ENCODE peak calls at places on chromosome 9, in four cellular contexts. A is WTC11, K is K562, H is HepG2. D is an unnamed sample.
A peak's percentile ranks its signal among the peaks of the same experiment; 100 is the strongest.

GRCh38 chr9:123318192-123318591 is 37.8 kb upstream of the CRB2 start:
- DNase-seq in A (no peak), K (no peak), H (no peak), D (peak; percentile 79)

GRCh38 chr9:83125671-83126070 is 62.7 kb upstream of the RASEF start:
- DNase-seq in A (no peak), K (no peak), H (no peak), D (no peak)

GRCh38 chr9:96048116-96048953 is 172.8 kb downstream of the ERCC6L2 start:
- DNase-seq in A (no peak), K (no peak), H (peak; percentile 51), D (no peak)

GRCh38 chr9:118596374-118597015 is 772.7 kb downstream of the BRINP1 start:
- DNase-seq in A (no peak), K (no peak), H (no peak), D (no peak)

GRCh38 chr9:89448381-89448780 is 49.5 kb downstream of the SEMA4D start:
- DNase-seq in A (no peak), K (no peak), H (no peak), D (no peak)

GRCh38 chr9:136056546-136057235 is 38.4 kb downstream of the NACC2 start:
- DNase-seq in A (peak; percentile 16), K (no peak), H (no peak), D (no peak)

GRCh38 chr9:133443982-133444381 is 15.8 kb upstream of the CACFD1 start:
- DNase-seq in A (no peak), K (no peak), H (no peak), D (no peak)

GRCh38 chr9:137828527-137829259 is 48.9 kb upstream of the CACNA1B start:
- DNase-seq in A (peak; percentile 77), K (peak; percentile 33), H (no peak), D (no peak)

GRCh38 chr9:83027153-83027867 is 35.6 kb downstream of the RASEF start:
- DNase-seq in A (no peak), K (no peak), H (peak; percentile 7), D (no peak)

GRCh38 chr9:76219555-76220151 is 174.6 kb downstream of the RFK start:
- DNase-seq in A (no peak), K (no peak), H (no peak), D (no peak)

GRCh38 chr9:14051459-14051858 is 262.5 kb downstream of the NFIB start:
- DNase-seq in A (no peak), K (no peak), H (no peak), D (no peak)

GRCh38 chr9:13383216-13383615 is 103.7 kb upstream of the MPDZ start:
- DNase-seq in A (no peak), K (no peak), H (no peak), D (no peak)

GRCh38 chr9:97386733-97387503 is 25.0 kb upstream of the TDRD7 start:
- DNase-seq in A (peak; percentile 92), K (peak; percentile 86), H (peak; percentile 75), D (no peak)

GRCh38 chr9:113461943-113462342 is 1.6 kb upstream of the RGS3 start:
- DNase-seq in A (no peak), K (no peak), H (no peak), D (no peak)

GRCh38 chr9:113464286-113464660 is 746 bp downstream of the RGS3 start:
- DNase-seq in A (no peak), K (no peak), H (no peak), D (no peak)

GRCh38 chr9:113463418-113464285 is at the start of gene RGS3:
- DNase-seq in A (peak; percentile 86), K (no peak), H (peak; percentile 66), D (no peak)

GRCh38 chr9:113462781-113463286 is 693 bp upstream of the RGS3 start:
- DNase-seq in A (no peak), K (no peak), H (no peak), D (no peak)

DNA sequence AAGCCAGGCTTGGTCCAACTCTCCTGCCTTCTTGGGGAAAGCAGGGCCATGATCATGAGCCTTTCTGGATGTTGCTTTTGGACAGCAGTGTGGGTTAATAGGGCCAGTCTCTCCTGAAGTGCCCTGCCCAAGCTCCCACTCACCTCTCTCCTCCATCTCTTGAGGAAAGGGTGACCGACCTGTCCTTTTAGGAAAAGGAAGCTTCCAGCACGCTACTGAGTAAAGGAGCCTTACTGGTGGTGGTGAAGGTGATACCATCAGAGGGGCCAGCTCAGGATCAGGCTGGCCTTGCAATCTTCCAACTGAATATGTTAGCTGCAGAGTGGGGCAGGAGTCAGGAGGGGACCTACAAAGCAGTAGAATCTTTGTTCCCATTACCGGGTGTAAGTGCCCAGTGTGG is 2.2 kb upstream of the RGS3 start:
- DNase-seq in A (no peak), K (no peak), H (no peak), D (no peak)
- TF ChIP-seq TCF7 in A (no peak), K (no peak), H (no peak), D (no peak)

DNA sequence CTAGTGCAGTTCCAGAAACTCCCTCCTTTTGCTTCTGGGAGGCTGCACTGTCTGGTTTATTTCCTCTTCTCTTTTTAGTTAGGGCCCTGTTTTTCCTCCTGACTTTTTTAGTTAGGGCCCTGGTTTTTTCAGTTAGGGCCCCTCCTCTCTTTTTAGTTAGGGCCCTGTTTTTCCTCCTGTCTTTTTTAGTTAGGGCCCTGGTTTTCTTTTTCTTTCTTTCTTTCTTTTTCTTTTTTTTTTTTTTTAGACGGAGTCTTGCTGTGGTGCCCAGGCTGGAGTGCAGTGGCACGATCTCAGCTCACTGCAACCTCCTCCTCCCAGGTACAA is 15.1 kb downstream of the GSN start:
- DNase-seq in A (no peak), K (no peak), H (no peak), D (no peak)
- TF ChIP-seq TCF7 in A (no peak), K (no peak), H (no peak), D (no peak)

DNA sequence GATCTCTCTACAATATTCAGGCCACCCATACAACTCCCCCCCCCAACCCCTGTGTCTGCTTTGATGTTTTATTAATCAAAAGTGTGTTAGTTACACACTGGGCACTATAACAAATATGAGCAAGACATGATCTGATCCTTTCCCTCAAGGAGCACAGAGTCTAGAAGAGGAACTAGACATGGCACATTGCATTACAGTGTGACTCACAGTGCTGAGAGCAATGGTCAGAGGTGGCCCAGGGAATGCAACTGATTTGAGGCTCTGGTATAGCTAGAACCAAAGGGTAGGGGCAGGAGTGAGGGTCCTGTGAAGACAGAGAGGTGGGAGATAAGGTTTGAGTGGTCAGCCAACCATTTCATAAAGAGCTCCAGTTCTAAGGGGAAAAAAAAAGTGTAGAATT is 539.2 kb downstream of the ACTL7B start:
- DNase-seq in A (no peak), K (no peak), H (no peak), D (no peak)
- TF ChIP-seq TCF7 in A (no peak), K (no peak), H (no peak), D (no peak)

GRCh38 chr9:70510157-70510770 is 95.8 kb upstream of the KLF9 start:
- DNase-seq in A (peak; percentile 65), K (peak; percentile 36), H (peak; percentile 12), D (no peak)
- TF ChIP-seq TCF7 in A (no peak), K (no peak), H (no peak), D (no peak)

GRCh38 chr9:80012557-80013330 is 441.0 kb downstream of the TLE4 start:
- DNase-seq in A (no peak), K (no peak), H (no peak), D (no peak)
- TF ChIP-seq TCF7 in A (no peak), K (no peak), H (no peak), D (no peak)

GRCh38 chr9:36893911-36894310 is 140.2 kb downstream of the PAX5 start:
- DNase-seq in A (no peak), K (no peak), H (no peak), D (no peak)

GRCh38 chr9:36893148-36893547 is 140.9 kb downstream of the PAX5 start:
- DNase-seq in A (no peak), K (no peak), H (no peak), D (no peak)

GRCh38 chr9:36895744-36896260 is 138.3 kb downstream of the PAX5 start:
- DNase-seq in A (no peak), K (no peak), H (no peak), D (no peak)

GRCh38 chr9:36896296-36896695 is 137.8 kb downstream of the PAX5 start:
- DNase-seq in A (no peak), K (no peak), H (no peak), D (no peak)

GRCh38 chr9:36894695-36895310 is 139.3 kb downstream of the PAX5 start:
- DNase-seq in A (no peak), K (no peak), H (no peak), D (no peak)
- TF ChIP-seq TCF7 in A (no peak), K (no peak), H (no peak), D (no peak)

GRCh38 chr9:112012026-112012902 is 115.7 kb downstream of the UGCG start:
- DNase-seq in A (no peak), K (peak; percentile 19), H (peak; percentile 66), D (peak; percentile 96)
- TF ChIP-seq TCF7 in A (no peak), K (no peak), H (no peak), D (peak; percentile 80)

GRCh38 chr9:70493046-70493445 is 78.6 kb upstream of the KLF9 start:
- DNase-seq in A (no peak), K (no peak), H (no peak), D (no peak)

GRCh38 chr9:70494221-70494620 is 79.8 kb upstream of the KLF9 start:
- DNase-seq in A (no peak), K (no peak), H (no peak), D (no peak)

GRCh38 chr9:70488793-70489105 is 74.3 kb upstream of the KLF9 start:
- DNase-seq in A (no peak), K (no peak), H (no peak), D (no peak)

GRCh38 chr9:70490478-70490877 is 76.0 kb upstream of the KLF9 start:
- DNase-seq in A (no peak), K (no peak), H (no peak), D (no peak)

GRCh38 chr9:70491798-70492736 is 77.6 kb upstream of the KLF9 start:
- DNase-seq in A (no peak), K (no peak), H (no peak), D (no peak)
- TF ChIP-seq TCF7 in A (no peak), K (no peak), H (no peak), D (no peak)

GRCh38 chr9:90839183-90839582 is 37.6 kb downstream of the SYK start:
- DNase-seq in A (no peak), K (no peak), H (no peak), D (no peak)
- TF ChIP-seq TCF7 in A (no peak), K (no peak), H (no peak), D (no peak)

D was measured in GM12878.